ENCODE peak calls at places on chromosomes 13 and 19, in five cellular contexts. D, E, N, K and U are unnamed samples.

GRCh38 chr19:39846176-39846677 is at the start of gene FBL:
- DNase-seq in E (peak), N (peak), D (peak), K (peak), U (peak)

GRCh38 chr19:48635966-48636858 is 967 bp downstream of the DBP start:
- DNase-seq in N (no peak), K (no peak), D (no peak), E (peak), U (peak)

GRCh38 chr13:109156181-109156935 is 526.9 kb downstream of the MYO16 start:
- DNase-seq in E (no peak), D (no peak), K (no peak), N (peak), U (no peak)

GRCh38 chr13:43303040-43303729 is 279.8 kb downstream of the DNAJC15 start:
- DNase-seq in K (peak), E (peak), N (peak), D (no peak), U (peak)

GRCh38 chr13:38866649-38867048 is 124.0 kb downstream of the STOML3 start:
- DNase-seq in D (no peak), K (no peak), E (no peak), N (no peak), U (no peak)

GRCh38 chr13:86185107-86185506 is 385.9 kb upstream of the SLITRK6 start:
- DNase-seq in E (no peak), K (no peak), D (no peak), N (no peak), U (no peak)

GRCh38 chr13:29676535-29676934 is 81.0 kb upstream of the SLC7A1 start:
- DNase-seq in D (no peak), E (no peak), N (peak), K (no peak), U (no peak)

GRCh38 chr13:75495938-75496337 is 14.0 kb upstream of the TBC1D4 start:
- DNase-seq in K (no peak), D (no peak), N (peak), E (no peak), U (no peak)

GRCh38 chr13:112693831-112694497 is 4.1 kb downstream of the ATP11A start:
- DNase-seq in N (peak), D (no peak), K (peak), E (no peak), U (peak)

GRCh38 chr13:113402471-113403254 is 38.7 kb upstream of the GRTP1 start:
- DNase-seq in N (no peak), E (no peak), D (no peak), K (no peak), U (no peak)

GRCh38 chr13:110468986-110469495 is 92.5 kb downstream of the RAB20 start:
- DNase-seq in D (no peak), E (no peak), N (no peak), K (no peak), U (no peak)

GRCh38 chr13:42575938-42576337 is 2.0 kb downstream of the TNFSF11 start:
- DNase-seq in D (no peak), K (no peak), N (no peak), E (no peak), U (no peak)

GRCh38 chr19:12676928-12677327 is 4.8 kb downstream of the DHPS start:
- DNase-seq in E (no peak), D (no peak), N (no peak), K (no peak), U (no peak)

GRCh38 chr19:16821081-16821480 is 8.1 kb upstream of the SIN3B start:
- DNase-seq in K (no peak), N (no peak), E (no peak), D (no peak), U (no peak)

GRCh38 chr19:17706750-17707181 is 12.5 kb upstream of the MAP1S start:
- DNase-seq in D (no peak), K (no peak), E (no peak), N (peak), U (no peak)

GRCh38 chr13:25300861-25301346 is 521 bp upstream of the NUP58 start:
- DNase-seq in E (no peak), D (no peak), N (no peak), K (no peak), U (no peak)

GRCh38 chr13:59643906-59644626 is 519.7 kb downstream of the DIAPH3 start:
- DNase-seq in N (peak), E (no peak), D (no peak), K (no peak), U (no peak)

GRCh38 chr19:44972802-44973201 is 17.6 kb downstream of the CLPTM1 start:
- DNase-seq in E (peak), N (peak), D (no peak), K (peak), U (no peak)

GRCh38 chr13:110924639-110924934 is 9.7 kb upstream of the ANKRD10 start:
- DNase-seq in K (no peak), E (no peak), D (no peak), N (no peak), U (no peak)

GRCh38 chr13:84896128-84896527 is 903.1 kb downstream of the SLITRK6 start:
- DNase-seq in N (peak), D (no peak), K (peak), E (peak), U (peak)

GRCh38 chr13:89380101-89380500 is 1708.9 kb downstream of the SLITRK5 start:
- DNase-seq in D (no peak), E (peak), N (peak), K (no peak), U (peak)

GRCh38 chr13:26259634-26260033 is 5.7 kb downstream of the CDK8 start:
- DNase-seq in N (no peak), K (no peak), D (no peak), E (no peak), U (no peak)

GRCh38 chr19:15779756-15780476 is 7.5 kb upstream of the OR10H5 start:
- DNase-seq in E (no peak), D (no peak), K (no peak), N (peak), U (no peak)